ENCODE peak calls at places on chromosomes 1 and 21, in nine cellular contexts. B, R, Q, G, S, N, M, H and T are unnamed samples.

GRCh38 chr1:65310078-65310587 is 790 bp downstream of the DNAJC6 start:
- DNase-seq in N (peak; percentile 26), M (peak; percentile 25), B (no peak), R (no peak), G (no peak), Q (no peak), S (no peak), H (peak; percentile 26), T (no peak)

GRCh38 chr21:31804008-31804394 is 68.8 kb upstream of the HUNK start:
- DNase-seq in R (no peak), N (no peak), B (no peak), G (no peak), S (no peak), H (no peak), M (no peak), Q (no peak), T (no peak)

GRCh38 chr1:5752715-5753330 is 239.4 kb downstream of the NPHP4 start:
- DNase-seq in M (no peak), R (no peak), B (no peak), N (no peak), S (no peak), G (no peak), Q (no peak), H (no peak), T (no peak)

GRCh38 chr1:64881281-64881680 is 85.1 kb downstream of the JAK1 start:
- DNase-seq in B (no peak), R (no peak), N (no peak), S (no peak), H (no peak), G (no peak), Q (no peak), M (no peak), T (no peak)

GRCh38 chr1:207873055-207873890 is 37.7 kb downstream of the CD34 start:
- DNase-seq in S (no peak), B (no peak), R (peak; percentile 31), N (peak; percentile 15), G (peak; percentile 27), M (no peak), H (no peak), Q (no peak), T (peak; percentile 89)

GRCh38 chr1:210417881-210418280 is 89.2 kb downstream of the HHAT start:
- DNase-seq in H (no peak), N (no peak), Q (no peak), G (no peak), R (no peak), S (no peak), B (no peak), M (no peak), T (no peak)

GRCh38 chr1:194159941-194160340 is 973.5 kb upstream of the B3GALT2 start:
- DNase-seq in H (peak; percentile 5), Q (no peak), N (no peak), S (no peak), R (no peak), M (no peak), B (no peak), G (peak; percentile 4), T (no peak)

GRCh38 chr21:26679299-26679698 is 106.2 kb upstream of the CYYR1 start:
- DNase-seq in B (no peak), Q (no peak), N (no peak), S (no peak), R (no peak), H (no peak), G (no peak), M (no peak), T (no peak)

GRCh38 chr1:205147191-205147590 is 25.4 kb upstream of the RBBP5 start:
- DNase-seq in B (no peak), H (no peak), Q (peak; percentile 25), S (no peak), M (no peak), R (no peak), G (no peak), N (peak; percentile 19), T (no peak)

GRCh38 chr1:10762153-10762523 is 34.3 kb downstream of the CASZ1 start:
- DNase-seq in B (peak; percentile 16), G (no peak), R (no peak), Q (no peak), S (no peak), M (no peak), N (no peak), H (no peak), T (no peak)

GRCh38 chr21:33261635-33262034 is 4.5 kb upstream of the IL10RB start:
- DNase-seq in H (no peak), N (no peak), B (no peak), S (no peak), Q (no peak), R (no peak), M (no peak), G (peak; percentile 34), T (peak; percentile 92)

GRCh38 chr1:212606734-212607205 is 1.8 kb upstream of the ATF3 start:
- DNase-seq in H (no peak), S (no peak), Q (no peak), G (no peak), R (peak; percentile 57), B (peak; percentile 12), M (peak; percentile 31), N (peak; percentile 57), T (no peak)

GRCh38 chr1:16321176-16321867 is 31.0 kb downstream of the FBXO42 start:
- DNase-seq in N (no peak), R (no peak), B (no peak), S (peak; percentile 4), M (no peak), Q (no peak), H (no peak), G (no peak), T (no peak)

GRCh38 chr1:9822897-9823692 is 670 bp downstream of the CLSTN1 start:
- DNase-seq in S (no peak), N (peak; percentile 33), G (peak; percentile 69), R (peak; percentile 30), Q (no peak), H (no peak), M (peak; percentile 27), B (no peak), T (peak; percentile 70)

GRCh38 chr1:198620951-198621824 is 17.7 kb upstream of the PTPRC start:
- DNase-seq in M (no peak), Q (no peak), G (peak; percentile 97), S (peak; percentile 93), R (peak; percentile 81), N (no peak), B (no peak), H (no peak), T (peak; percentile 58)

GRCh38 chr1:25106352-25106751 is 126.0 kb downstream of the SYF2 start:
- DNase-seq in R (no peak), N (no peak), S (no peak), M (no peak), G (no peak), B (no peak), H (no peak), Q (no peak), T (no peak)